ENCODE peak calls at places on chromosomes 4 and X, in nine cellular contexts. D is stomach, M is OCI-LY7, C is PC-3, X is SJSA1, B is astrocyte, P is transverse colon, F is endodermal cell, K is IMR-90. A is an unnamed sample.

GRCh38 chrX:10156199-10157031 is at the start of gene CLCN4:
- DNase-seq in D (peak), M (peak), C (peak), X (peak), B (no peak), P (peak), F (peak), K (no peak), A (peak)

GRCh38 chr4:3727847-3728469 is 38.2 kb upstream of the ADRA2C start:
- DNase-seq in D (no peak), M (no peak), C (no peak), X (no peak), B (no peak), P (no peak), F (no peak), K (no peak), A (no peak)

GRCh38 chrX:3518870-3519269 is 172.4 kb upstream of the MXRA5 start:
- DNase-seq in D (peak), M (no peak), C (peak), X (peak), B (peak), P (peak), F (no peak), K (peak), A (no peak)

GRCh38 chr4:80407246-80407645 is 71.7 kb downstream of the CFAP299 start:
- DNase-seq in D (no peak), M (no peak), C (peak), X (no peak), B (peak), P (no peak), F (no peak), K (peak), A (no peak)

GRCh38 chr4:138401330-138401729 is 159.2 kb upstream of the SLC7A11 start:
- DNase-seq in D (peak), M (no peak), C (no peak), X (no peak), B (no peak), P (no peak), F (no peak), K (no peak), A (no peak)

GRCh38 chr4:3780347-3781171 is 14.4 kb downstream of the ADRA2C start:
- DNase-seq in D (no peak), M (no peak), C (no peak), X (no peak), B (no peak), P (no peak), F (peak), K (no peak), A (no peak)

GRCh38 chr4:7190668-7191545 is 1.4 kb upstream of the SORCS2 start:
- DNase-seq in D (no peak), M (no peak), C (no peak), X (no peak), B (no peak), P (no peak), F (peak), K (no peak), A (no peak)

GRCh38 chr4:68748181-68748981 is 67.4 kb upstream of the UGT2B10 start:
- DNase-seq in D (no peak), M (no peak), C (peak), X (no peak), B (no peak), P (no peak), F (no peak), K (no peak), A (no peak)

GRCh38 chr4:81207793-81208192 is 7.2 kb downstream of the PRKG2 start:
- DNase-seq in D (no peak), M (no peak), C (peak), X (no peak), B (peak), P (no peak), F (no peak), K (peak), A (no peak)

GRCh38 chrX:40423299-40423698 is 157.5 kb upstream of the ATP6AP2 start:
- DNase-seq in D (peak), M (no peak), C (no peak), X (no peak), B (peak), P (no peak), F (no peak), K (no peak), A (no peak)

GRCh38 chr4:100913685-100914084 is 395.9 kb upstream of the EMCN start:
- DNase-seq in D (no peak), M (no peak), C (no peak), X (no peak), B (no peak), P (no peak), F (peak), K (no peak), A (no peak)

GRCh38 chr4:38464328-38464727 is 199.7 kb upstream of the KLF3 start:
- DNase-seq in D (no peak), M (no peak), C (no peak), X (no peak), B (no peak), P (no peak), F (no peak), K (no peak), A (no peak)

GRCh38 chr4:106104276-106104675 is 209.0 kb downstream of the NPNT start:
- DNase-seq in D (no peak), M (no peak), C (no peak), X (no peak), B (peak), P (no peak), F (no peak), K (no peak), A (no peak)

GRCh38 chrX:151680805-151681204 is 14.5 kb upstream of the PRRG3 start:
- DNase-seq in D (peak), M (peak), C (peak), X (peak), B (no peak), P (peak), F (peak), K (peak), A (peak)

GRCh38 chr4:2255501-2256155 is 6.3 kb downstream of the MXD4 start:
- DNase-seq in D (peak), M (no peak), C (no peak), X (peak), B (peak), P (peak), F (peak), K (no peak), A (no peak)

GRCh38 chrX:63101879-63102620 is 249.1 kb downstream of the SPIN4 start:
- DNase-seq in D (no peak), M (no peak), C (no peak), X (no peak), B (no peak), P (no peak), F (no peak), K (no peak), A (no peak)

GRCh38 chr4:4693258-4693657 is 151.4 kb upstream of the STX18 start:
- DNase-seq in D (no peak), M (no peak), C (no peak), X (no peak), B (peak), P (no peak), F (no peak), K (no peak), A (no peak)

GRCh38 chr4:128528793-128529553 is 241.4 kb upstream of the PGRMC2 start:
- DNase-seq in D (no peak), M (no peak), C (peak), X (peak), B (peak), P (no peak), F (peak), K (peak), A (no peak)

GRCh38 chr4:106316773-106317409 is 541 bp downstream of the AIMP1 start:
- DNase-seq in D (no peak), M (peak), C (no peak), X (no peak), B (no peak), P (no peak), F (no peak), K (no peak), A (no peak)

GRCh38 chr4:5773271-5773555 is 62.2 kb downstream of the EVC start:
- DNase-seq in D (no peak), M (no peak), C (no peak), X (no peak), B (peak), P (no peak), F (peak), K (peak), A (no peak)
- H3K27ac ChIP-seq in D (no peak), M (no peak), C (no peak), X (no peak), B (peak), P (no peak), F (no peak), K (peak), A (no peak)

DNA sequence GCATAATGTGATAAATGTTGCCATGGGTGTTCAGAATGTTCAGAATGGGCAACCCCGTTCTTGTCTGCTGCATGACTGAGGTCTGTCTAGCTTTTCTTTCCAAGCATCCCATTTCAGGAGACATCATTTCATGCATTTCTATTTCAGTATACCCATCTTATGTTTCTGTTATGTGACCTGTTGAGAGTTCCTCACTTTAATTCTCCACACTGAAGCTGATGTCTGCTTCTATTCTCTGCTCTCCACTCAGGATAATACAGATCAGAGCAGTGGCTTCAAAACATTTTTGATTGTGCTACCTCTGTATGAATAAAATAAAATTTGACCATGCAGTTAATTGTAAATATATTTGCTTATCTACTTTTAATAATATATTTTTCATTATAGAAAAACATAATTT is 398.6 kb downstream of the ARHGAP24 start:
- DNase-seq in D (no peak), M (no peak), C (no peak), X (no peak), B (no peak), P (no peak), F (no peak), K (no peak), A (no peak)
- H3K27ac ChIP-seq in D (peak), M (no peak), C (no peak), X (no peak), B (no peak), P (no peak), F (no peak), K (no peak), A (no peak)

GRCh38 chrX:136125106-136125505 is 22.2 kb upstream of the FHL1 start:
- DNase-seq in D (no peak), M (no peak), C (no peak), X (no peak), B (no peak), P (no peak), F (no peak), K (no peak), A (no peak)

GRCh38 chrX:136122207-136122606 is 25.1 kb upstream of the FHL1 start:
- DNase-seq in D (no peak), M (no peak), C (no peak), X (no peak), B (no peak), P (no peak), F (no peak), K (no peak), A (no peak)

GRCh38 chrX:136126892-136127406 is 20.4 kb upstream of the FHL1 start:
- DNase-seq in D (no peak), M (no peak), C (no peak), X (no peak), B (peak), P (no peak), F (no peak), K (peak), A (no peak)

GRCh38 chrX:136128743-136129142 is 18.6 kb upstream of the FHL1 start:
- DNase-seq in D (no peak), M (no peak), C (no peak), X (no peak), B (no peak), P (no peak), F (no peak), K (no peak), A (no peak)

GRCh38 chrX:136126371-136126770 is 21.0 kb upstream of the FHL1 start:
- DNase-seq in D (no peak), M (no peak), C (no peak), X (no peak), B (no peak), P (no peak), F (no peak), K (no peak), A (no peak)
- H3K27ac ChIP-seq in D (peak), M (no peak), C (no peak), X (no peak), B (peak), P (peak), F (no peak), K (no peak), A (no peak)

GRCh38 chrX:153495362-153495751 is 577 bp downstream of the BGN start:
- DNase-seq in D (no peak), M (no peak), C (no peak), X (no peak), B (no peak), P (no peak), F (no peak), K (peak), A (no peak)
- H3K27ac ChIP-seq in D (no peak), M (no peak), C (no peak), X (no peak), B (no peak), P (no peak), F (no peak), K (peak), A (no peak)

GRCh38 chrX:6778547-6779231 is 243.8 kb upstream of the VCX3A start:
- DNase-seq in D (no peak), M (no peak), C (no peak), X (no peak), B (no peak), P (no peak), F (peak), K (no peak), A (peak)
- H3K27ac ChIP-seq in D (no peak), M (no peak), C (no peak), X (no peak), B (no peak), P (no peak), F (peak), K (no peak), A (no peak)